ENCODE peak calls at places on chromosome X, in eight cellular contexts. One of them, this sample, is unnamed.

GRCh38 chrX:118024482-118024881 is 92.1 kb downstream of the KLHL13 start:
- DNase-seq in HCT116: no peak
- DNase-seq in left ventricle myocardium inferior: no peak
- DNase-seq in AG09309: no peak
- DNase-seq in activated CD8-positive, alpha-beta T cell treated with anti-CD3 and anti-CD28 coated beads for 36 hours: no peak
- DNase-seq in thyroid gland: no peak
- DNase-seq in AG04450: no peak
- DNase-seq in CD4-positive, alpha-beta T cell: no peak
- DNase-seq in this sample: no peak

GRCh38 chrX:71671043-71671829 is 3.9 kb downstream of the LOC101059915 start:
- DNase-seq in HCT116: no peak
- DNase-seq in left ventricle myocardium inferior: no peak
- DNase-seq in AG09309: no peak
- DNase-seq in activated CD8-positive, alpha-beta T cell treated with anti-CD3 and anti-CD28 coated beads for 36 hours: peak
- DNase-seq in thyroid gland: no peak
- DNase-seq in AG04450: no peak
- DNase-seq in CD4-positive, alpha-beta T cell: no peak
- DNase-seq in this sample: no peak

GRCh38 chrX:3548743-3549441 is 164.6 kb downstream of the PRKX start:
- DNase-seq in HCT116: peak
- DNase-seq in left ventricle myocardium inferior: no peak
- DNase-seq in AG09309: peak
- DNase-seq in activated CD8-positive, alpha-beta T cell treated with anti-CD3 and anti-CD28 coated beads for 36 hours: no peak
- DNase-seq in thyroid gland: no peak
- DNase-seq in AG04450: peak
- DNase-seq in CD4-positive, alpha-beta T cell: no peak
- DNase-seq in this sample: peak

GRCh38 chrX:131572372-131573014 is 28.6 kb downstream of the OR13H1 start:
- DNase-seq in HCT116: peak
- DNase-seq in left ventricle myocardium inferior: no peak
- DNase-seq in AG09309: no peak
- DNase-seq in activated CD8-positive, alpha-beta T cell treated with anti-CD3 and anti-CD28 coated beads for 36 hours: no peak
- DNase-seq in thyroid gland: no peak
- DNase-seq in AG04450: no peak
- DNase-seq in CD4-positive, alpha-beta T cell: no peak
- DNase-seq in this sample: no peak

GRCh38 chrX:22320236-22320635 is 47.5 kb downstream of the CBLL2 start:
- DNase-seq in HCT116: no peak
- DNase-seq in left ventricle myocardium inferior: no peak
- DNase-seq in AG09309: no peak
- DNase-seq in activated CD8-positive, alpha-beta T cell treated with anti-CD3 and anti-CD28 coated beads for 36 hours: no peak
- DNase-seq in thyroid gland: no peak
- DNase-seq in AG04450: no peak
- DNase-seq in CD4-positive, alpha-beta T cell: no peak
- DNase-seq in this sample: no peak

GRCh38 chrX:69079278-69079677 is 86.0 kb downstream of the PJA1 start:
- DNase-seq in HCT116: no peak
- DNase-seq in left ventricle myocardium inferior: no peak
- DNase-seq in AG09309: no peak
- DNase-seq in activated CD8-positive, alpha-beta T cell treated with anti-CD3 and anti-CD28 coated beads for 36 hours: no peak
- DNase-seq in thyroid gland: no peak
- DNase-seq in AG04450: no peak
- DNase-seq in CD4-positive, alpha-beta T cell: no peak
- DNase-seq in this sample: no peak

GRCh38 chrX:41043950-41044349 is 41.3 kb upstream of the USP9X start:
- DNase-seq in HCT116: no peak
- DNase-seq in left ventricle myocardium inferior: no peak
- DNase-seq in AG09309: no peak
- DNase-seq in activated CD8-positive, alpha-beta T cell treated with anti-CD3 and anti-CD28 coated beads for 36 hours: no peak
- DNase-seq in thyroid gland: no peak
- DNase-seq in AG04450: no peak
- DNase-seq in CD4-positive, alpha-beta T cell: no peak
- DNase-seq in this sample: no peak

GRCh38 chrX:129772796-129773431 is 6.8 kb upstream of the SASH3 start:
- DNase-seq in HCT116: no peak
- DNase-seq in left ventricle myocardium inferior: peak
- DNase-seq in AG09309: no peak
- DNase-seq in activated CD8-positive, alpha-beta T cell treated with anti-CD3 and anti-CD28 coated beads for 36 hours: peak
- DNase-seq in thyroid gland: no peak
- DNase-seq in AG04450: no peak
- DNase-seq in CD4-positive, alpha-beta T cell: no peak
- DNase-seq in this sample: no peak

GRCh38 chrX:3711331-3711917 is 2.0 kb downstream of the PRKX start:
- DNase-seq in HCT116: no peak
- DNase-seq in left ventricle myocardium inferior: peak
- DNase-seq in AG09309: no peak
- DNase-seq in activated CD8-positive, alpha-beta T cell treated with anti-CD3 and anti-CD28 coated beads for 36 hours: peak
- DNase-seq in thyroid gland: no peak
- DNase-seq in AG04450: no peak
- DNase-seq in CD4-positive, alpha-beta T cell: no peak
- DNase-seq in this sample: no peak

GRCh38 chrX:33970028-33970932 is 161.8 kb downstream of the FAM47A start:
- DNase-seq in HCT116: no peak
- DNase-seq in left ventricle myocardium inferior: no peak
- DNase-seq in AG09309: no peak
- DNase-seq in activated CD8-positive, alpha-beta T cell treated with anti-CD3 and anti-CD28 coated beads for 36 hours: no peak
- DNase-seq in thyroid gland: peak
- DNase-seq in AG04450: no peak
- DNase-seq in CD4-positive, alpha-beta T cell: no peak
- DNase-seq in this sample: no peak

GRCh38 chrX:129667412-129667811 is 12.7 kb upstream of the APLN start:
- DNase-seq in HCT116: no peak
- DNase-seq in left ventricle myocardium inferior: no peak
- DNase-seq in AG09309: no peak
- DNase-seq in activated CD8-positive, alpha-beta T cell treated with anti-CD3 and anti-CD28 coated beads for 36 hours: no peak
- DNase-seq in thyroid gland: no peak
- DNase-seq in AG04450: no peak
- DNase-seq in CD4-positive, alpha-beta T cell: no peak
- DNase-seq in this sample: no peak

GRCh38 chrX:107324493-107325310 is 118.3 kb downstream of the DNAAF6 start:
- DNase-seq in HCT116: no peak
- DNase-seq in left ventricle myocardium inferior: no peak
- DNase-seq in AG09309: no peak
- DNase-seq in activated CD8-positive, alpha-beta T cell treated with anti-CD3 and anti-CD28 coated beads for 36 hours: peak
- DNase-seq in thyroid gland: peak
- DNase-seq in AG04450: no peak
- DNase-seq in CD4-positive, alpha-beta T cell: peak
- DNase-seq in this sample: no peak
- TF ChIP-seq CTCF in HCT116: peak
- TF ChIP-seq CTCF in left ventricle myocardium inferior: peak
- TF ChIP-seq CTCF in AG09309: peak
- TF ChIP-seq CTCF in activated CD8-positive, alpha-beta T cell treated with anti-CD3 and anti-CD28 coated beads for 36 hours: no peak
- TF ChIP-seq CTCF in thyroid gland: no peak
- TF ChIP-seq CTCF in AG04450: no peak
- TF ChIP-seq CTCF in CD4-positive, alpha-beta T cell: no peak
- TF ChIP-seq CTCF in this sample: no peak

GRCh38 chrX:15146515-15146914 is 123.4 kb downstream of the ASB9 start:
- DNase-seq in HCT116: no peak
- DNase-seq in left ventricle myocardium inferior: no peak
- DNase-seq in AG09309: no peak
- DNase-seq in activated CD8-positive, alpha-beta T cell treated with anti-CD3 and anti-CD28 coated beads for 36 hours: peak
- DNase-seq in thyroid gland: no peak
- DNase-seq in AG04450: no peak
- DNase-seq in CD4-positive, alpha-beta T cell: no peak
- DNase-seq in this sample: no peak

GRCh38 chrX:15142084-15142715 is 127.7 kb downstream of the ASB9 start:
- DNase-seq in HCT116: no peak
- DNase-seq in left ventricle myocardium inferior: no peak
- DNase-seq in AG09309: no peak
- DNase-seq in activated CD8-positive, alpha-beta T cell treated with anti-CD3 and anti-CD28 coated beads for 36 hours: peak
- DNase-seq in thyroid gland: no peak
- DNase-seq in AG04450: no peak
- DNase-seq in CD4-positive, alpha-beta T cell: no peak
- DNase-seq in this sample: no peak

GRCh38 chrX:15143825-15144121 is 126.1 kb downstream of the ASB9 start:
- DNase-seq in HCT116: no peak
- DNase-seq in left ventricle myocardium inferior: no peak
- DNase-seq in AG09309: no peak
- DNase-seq in activated CD8-positive, alpha-beta T cell treated with anti-CD3 and anti-CD28 coated beads for 36 hours: no peak
- DNase-seq in thyroid gland: no peak
- DNase-seq in AG04450: no peak
- DNase-seq in CD4-positive, alpha-beta T cell: no peak
- DNase-seq in this sample: no peak

GRCh38 chrX:15143050-15143824 is 126.6 kb downstream of the ASB9 start:
- DNase-seq in HCT116: peak
- DNase-seq in left ventricle myocardium inferior: peak
- DNase-seq in AG09309: no peak
- DNase-seq in activated CD8-positive, alpha-beta T cell treated with anti-CD3 and anti-CD28 coated beads for 36 hours: peak
- DNase-seq in thyroid gland: peak
- DNase-seq in AG04450: no peak
- DNase-seq in CD4-positive, alpha-beta T cell: peak
- DNase-seq in this sample: no peak
- TF ChIP-seq CTCF in HCT116: peak
- TF ChIP-seq CTCF in left ventricle myocardium inferior: peak
- TF ChIP-seq CTCF in AG09309: peak
- TF ChIP-seq CTCF in activated CD8-positive, alpha-beta T cell treated with anti-CD3 and anti-CD28 coated beads for 36 hours: peak
- TF ChIP-seq CTCF in thyroid gland: peak
- TF ChIP-seq CTCF in AG04450: peak
- TF ChIP-seq CTCF in CD4-positive, alpha-beta T cell: peak
- TF ChIP-seq CTCF in this sample: peak

DNA sequence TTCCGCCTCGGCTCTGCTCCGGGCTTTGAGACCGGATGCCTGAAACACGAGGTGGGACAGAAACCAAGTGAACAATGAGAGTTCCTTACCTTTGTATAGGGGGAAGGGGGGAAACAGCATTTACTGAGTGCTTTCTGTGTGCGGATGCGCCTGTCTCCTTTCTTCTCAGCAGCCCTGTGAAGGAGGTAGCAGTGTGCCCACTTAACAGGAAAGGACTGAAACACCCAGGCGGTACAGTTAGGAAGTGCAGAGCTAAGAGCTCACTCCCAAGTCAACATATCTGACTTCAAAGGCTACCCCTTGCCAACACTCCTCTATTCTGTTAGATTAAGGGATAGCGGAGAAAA is 43.1 kb upstream of the TMSB15B start:
- DNase-seq in HCT116: no peak
- DNase-seq in left ventricle myocardium inferior: no peak
- DNase-seq in AG09309: no peak
- DNase-seq in activated CD8-positive, alpha-beta T cell treated with anti-CD3 and anti-CD28 coated beads for 36 hours: no peak
- DNase-seq in thyroid gland: no peak
- DNase-seq in AG04450: no peak
- DNase-seq in CD4-positive, alpha-beta T cell: peak
- DNase-seq in this sample: no peak
- TF ChIP-seq CTCF in HCT116: peak
- TF ChIP-seq CTCF in left ventricle myocardium inferior: peak
- TF ChIP-seq CTCF in AG09309: peak
- TF ChIP-seq CTCF in activated CD8-positive, alpha-beta T cell treated with anti-CD3 and anti-CD28 coated beads for 36 hours: peak
- TF ChIP-seq CTCF in thyroid gland: no peak
- TF ChIP-seq CTCF in AG04450: peak
- TF ChIP-seq CTCF in CD4-positive, alpha-beta T cell: peak
- TF ChIP-seq CTCF in this sample: peak

DNA sequence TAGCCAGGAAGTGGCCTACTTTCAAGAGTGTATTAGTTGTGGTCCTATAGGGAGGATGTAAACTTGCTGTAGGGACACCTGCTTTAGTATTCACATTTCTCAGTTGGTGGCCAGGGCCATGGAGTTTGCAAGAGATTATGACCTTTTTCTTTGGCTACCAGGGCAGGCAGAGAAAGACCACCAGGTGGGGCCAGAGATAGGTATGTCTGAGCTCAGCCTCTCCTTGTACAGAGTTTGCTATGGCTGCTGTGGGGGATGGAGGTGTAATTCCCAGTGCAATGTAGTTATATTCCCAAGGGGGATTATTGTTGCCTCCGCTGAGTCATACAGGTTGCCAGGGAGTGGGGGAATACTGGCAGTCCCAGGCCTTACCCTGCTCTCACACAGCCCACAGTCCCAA is 26.3 kb upstream of the DACH2 start:
- DNase-seq in HCT116: no peak
- DNase-seq in left ventricle myocardium inferior: no peak
- DNase-seq in AG09309: no peak
- DNase-seq in activated CD8-positive, alpha-beta T cell treated with anti-CD3 and anti-CD28 coated beads for 36 hours: no peak
- DNase-seq in thyroid gland: no peak
- DNase-seq in AG04450: no peak
- DNase-seq in CD4-positive, alpha-beta T cell: no peak
- DNase-seq in this sample: no peak
- TF ChIP-seq CTCF in HCT116: no peak
- TF ChIP-seq CTCF in left ventricle myocardium inferior: no peak
- TF ChIP-seq CTCF in AG09309: no peak
- TF ChIP-seq CTCF in activated CD8-positive, alpha-beta T cell treated with anti-CD3 and anti-CD28 coated beads for 36 hours: no peak
- TF ChIP-seq CTCF in thyroid gland: no peak
- TF ChIP-seq CTCF in AG04450: no peak
- TF ChIP-seq CTCF in CD4-positive, alpha-beta T cell: no peak
- TF ChIP-seq CTCF in this sample: no peak

DNA sequence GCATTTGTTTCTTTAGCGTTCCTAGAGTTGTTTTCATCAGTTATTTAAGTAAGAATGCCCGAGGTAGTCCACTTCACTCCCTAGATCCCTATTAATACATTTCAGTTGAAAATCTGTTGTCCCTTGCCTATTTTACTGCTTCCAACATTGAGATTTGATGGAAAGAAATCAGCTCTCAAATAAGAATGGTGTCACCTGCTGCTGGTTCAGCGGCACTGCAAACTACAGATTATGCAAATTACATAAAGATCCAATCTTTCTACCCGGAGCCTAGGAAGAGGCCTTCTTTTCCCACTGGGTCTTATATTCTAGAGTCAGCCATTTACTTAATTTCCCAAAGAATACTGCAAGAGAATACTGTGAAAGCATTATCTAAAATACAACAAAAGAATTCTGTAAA is 597.6 kb upstream of the MAGEB2 start:
- DNase-seq in HCT116: no peak
- DNase-seq in left ventricle myocardium inferior: no peak
- DNase-seq in AG09309: no peak
- DNase-seq in activated CD8-positive, alpha-beta T cell treated with anti-CD3 and anti-CD28 coated beads for 36 hours: no peak
- DNase-seq in thyroid gland: no peak
- DNase-seq in AG04450: no peak
- DNase-seq in CD4-positive, alpha-beta T cell: no peak
- DNase-seq in this sample: no peak
- TF ChIP-seq CTCF in HCT116: no peak
- TF ChIP-seq CTCF in left ventricle myocardium inferior: no peak
- TF ChIP-seq CTCF in AG09309: peak
- TF ChIP-seq CTCF in activated CD8-positive, alpha-beta T cell treated with anti-CD3 and anti-CD28 coated beads for 36 hours: no peak
- TF ChIP-seq CTCF in thyroid gland: no peak
- TF ChIP-seq CTCF in AG04450: peak
- TF ChIP-seq CTCF in CD4-positive, alpha-beta T cell: no peak
- TF ChIP-seq CTCF in this sample: peak

GRCh38 chrX:151713859-151714258 is 2.0 kb upstream of the FATE1 start:
- DNase-seq in HCT116: peak
- DNase-seq in left ventricle myocardium inferior: no peak
- DNase-seq in AG09309: no peak
- DNase-seq in activated CD8-positive, alpha-beta T cell treated with anti-CD3 and anti-CD28 coated beads for 36 hours: peak
- DNase-seq in thyroid gland: no peak
- DNase-seq in AG04450: no peak
- DNase-seq in CD4-positive, alpha-beta T cell: no peak
- DNase-seq in this sample: no peak
- TF ChIP-seq CTCF in HCT116: peak
- TF ChIP-seq CTCF in left ventricle myocardium inferior: peak
- TF ChIP-seq CTCF in AG09309: peak
- TF ChIP-seq CTCF in activated CD8-positive, alpha-beta T cell treated with anti-CD3 and anti-CD28 coated beads for 36 hours: no peak
- TF ChIP-seq CTCF in thyroid gland: no peak
- TF ChIP-seq CTCF in AG04450: peak
- TF ChIP-seq CTCF in CD4-positive, alpha-beta T cell: no peak
- TF ChIP-seq CTCF in this sample: peak